ENCODE peak calls at places on chromosomes 12 and 14, in five cellular contexts. T, Z, O, W and I are unnamed samples.

GRCh38 chr12:15216036-15216889 is 5.0 kb downstream of the RERG start:
- DNase-seq in T (no peak), Z (no peak), O (no peak), W (no peak), I (no peak)

GRCh38 chr12:81992461-81992860 is 233.3 kb upstream of the PPFIA2 start:
- DNase-seq in T (no peak), Z (peak), O (no peak), W (no peak), I (no peak)

GRCh38 chr14:80055912-80056801 is 155.1 kb downstream of the DIO2 start:
- DNase-seq in T (peak), Z (peak), O (peak), W (no peak), I (peak)

GRCh38 chr14:71078481-71078880 is 171.2 kb downstream of the PCNX1 start:
- DNase-seq in T (no peak), Z (no peak), O (no peak), W (no peak), I (no peak)

GRCh38 chr12:118375348-118375747 is 1.0 kb upstream of the SUDS3 start:
- DNase-seq in T (no peak), Z (no peak), O (no peak), W (no peak), I (no peak)

GRCh38 chr12:32024884-32025599 is 65.8 kb downstream of the RESF1 start:
- DNase-seq in T (no peak), Z (no peak), O (peak), W (no peak), I (peak)

GRCh38 chr14:34649344-34649743 is 19.4 kb upstream of the SNX6 start:
- DNase-seq in T (peak), Z (no peak), O (peak), W (no peak), I (no peak)

GRCh38 chr12:107320929-107321618 is 227.7 kb upstream of the CRY1 start:
- DNase-seq in T (peak), Z (peak), O (no peak), W (no peak), I (no peak)

GRCh38 chr12:131950182-131950913 is 606 bp downstream of the EP400 start:
- DNase-seq in T (no peak), Z (peak), O (peak), W (no peak), I (no peak)

GRCh38 chr12:57390174-57390573 is 40.7 kb downstream of the R3HDM2 start:
- DNase-seq in T (no peak), Z (no peak), O (no peak), W (no peak), I (no peak)

GRCh38 chr14:95360828-95361227 is 41.1 kb upstream of the CLMN start:
- DNase-seq in T (no peak), Z (no peak), O (no peak), W (no peak), I (no peak)

GRCh38 chr12:89682284-89682683 is 26.4 kb downstream of the ATP2B1 start:
- DNase-seq in T (no peak), Z (no peak), O (no peak), W (no peak), I (no peak)

GRCh38 chr12:44507471-44507870 is 368.6 kb downstream of the NELL2 start:
- DNase-seq in T (no peak), Z (no peak), O (no peak), W (no peak), I (no peak)

GRCh38 chr12:30568453-30568852 is 127.2 kb downstream of the IPO8 start:
- DNase-seq in T (no peak), Z (no peak), O (no peak), W (no peak), I (no peak)

GRCh38 chr12:68612675-68613074 is 2.0 kb downstream of the RAP1B start:
- DNase-seq in T (no peak), Z (no peak), O (no peak), W (no peak), I (no peak)
- TF ChIP-seq MXI1 in T (no peak), Z (no peak), O (no peak), W (no peak), I (no peak)

DNA sequence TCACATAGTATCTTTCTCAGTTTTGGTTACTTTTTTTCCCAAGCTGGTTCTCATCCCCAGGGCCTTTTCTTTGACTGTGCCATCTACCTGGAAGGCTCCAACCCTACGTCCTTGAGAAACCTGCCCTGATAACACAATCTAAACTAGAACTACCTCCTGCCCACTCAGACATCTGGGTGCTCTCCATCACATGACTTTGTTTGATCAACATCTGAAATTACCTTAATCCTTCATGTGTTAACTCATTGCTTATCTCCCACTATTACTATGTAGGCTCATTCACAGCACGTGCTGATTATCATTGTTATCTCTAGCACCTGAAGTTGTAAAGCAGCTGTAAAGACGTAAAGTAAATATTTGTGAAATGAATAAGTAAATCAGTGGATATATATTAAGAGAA is 784.0 kb downstream of the TMTC2 start:
- DNase-seq in T (no peak), Z (no peak), O (no peak), W (no peak), I (no peak)
- TF ChIP-seq MXI1 in T (no peak), Z (no peak), O (no peak), W (no peak), I (no peak)

GRCh38 chr14:54366726-54367707 is 29.8 kb upstream of the CDKN3 start:
- DNase-seq in T (peak), Z (peak), O (no peak), W (no peak), I (peak)
- TF ChIP-seq MXI1 in T (no peak), Z (no peak), O (no peak), W (no peak), I (peak)

GRCh38 chr12:47820631-47821345 is 1.1 kb upstream of the HDAC7 start:
- DNase-seq in T (peak), Z (peak), O (peak), W (no peak), I (peak)
- TF ChIP-seq MXI1 in T (no peak), Z (no peak), O (no peak), W (no peak), I (no peak)

DNA sequence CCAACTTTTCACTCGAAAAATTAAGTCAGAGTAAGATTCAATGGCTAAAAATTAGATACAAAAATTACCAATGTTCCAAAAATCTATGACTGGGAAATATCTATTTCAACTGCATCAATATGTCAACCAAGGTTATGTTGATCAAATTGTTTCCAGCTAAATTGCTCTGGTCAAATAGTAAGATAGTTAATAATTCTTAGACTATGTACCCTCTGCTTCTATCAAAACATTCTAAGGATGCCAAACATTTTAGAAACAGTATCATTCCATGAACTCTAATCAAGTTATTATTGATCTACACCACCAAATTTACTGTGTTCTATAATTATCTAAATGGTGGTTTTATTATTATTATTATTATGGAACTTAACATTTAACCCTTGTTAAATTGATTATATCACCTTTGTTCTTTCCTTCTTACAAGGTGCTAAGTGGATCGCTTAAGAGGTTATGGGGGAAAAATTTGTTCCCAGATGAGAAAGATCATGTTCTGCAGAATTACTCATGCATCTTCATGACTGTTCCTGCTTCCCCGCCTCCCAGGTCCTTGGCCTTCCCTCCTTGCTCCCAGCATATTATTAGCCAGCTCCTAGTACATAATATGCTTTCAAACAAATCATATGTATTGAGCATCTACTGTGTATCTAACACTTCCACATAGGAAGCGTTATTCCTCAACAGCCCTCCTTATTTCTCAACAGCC is 240.5 kb upstream of the KRR1 start:
- DNase-seq in T (peak), Z (no peak), O (no peak), W (no peak), I (peak)
- TF ChIP-seq MXI1 in T (no peak), Z (no peak), O (no peak), W (no peak), I (no peak)

GRCh38 chr14:91249841-91250616 is 5.5 kb upstream of the GPR68 start:
- DNase-seq in T (no peak), Z (peak), O (peak), W (peak), I (peak)
- TF ChIP-seq MXI1 in T (no peak), Z (peak), O (no peak), W (peak), I (no peak)

GRCh38 chr14:88871429-88871828 is 47.0 kb downstream of the TTC8 start:
- DNase-seq in T (no peak), Z (no peak), O (no peak), W (no peak), I (no peak)
- TF ChIP-seq MXI1 in T (no peak), Z (no peak), O (no peak), W (no peak), I (no peak)

GRCh38 chr14:50599700-50600444 is 39.9 kb downstream of the ATL1 start:
- DNase-seq in T (peak), Z (peak), O (no peak), W (no peak), I (peak)
- TF ChIP-seq MXI1 in T (no peak), Z (no peak), O (no peak), W (no peak), I (no peak)

DNA sequence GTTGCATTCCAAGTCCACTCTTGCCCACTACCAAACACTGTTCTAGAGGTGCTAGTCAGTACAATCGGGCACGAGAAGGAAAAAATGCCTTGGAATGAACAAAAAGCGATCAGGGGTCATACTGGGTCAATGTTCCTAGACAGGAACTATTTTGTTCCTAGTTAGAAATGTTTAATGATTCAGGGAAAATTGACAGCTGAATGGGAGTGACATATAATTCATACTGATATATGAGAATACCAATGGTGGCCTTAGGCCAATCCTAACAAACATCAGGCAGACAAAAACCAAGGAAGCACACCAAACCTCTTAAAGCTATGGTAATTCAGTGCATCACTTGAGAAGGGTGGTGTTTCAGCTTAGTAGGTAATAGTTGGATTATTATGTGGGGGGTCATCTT is 51.1 kb downstream of the ANAPC7 start:
- DNase-seq in T (no peak), Z (no peak), O (no peak), W (no peak), I (no peak)
- TF ChIP-seq MXI1 in T (no peak), Z (no peak), O (no peak), W (no peak), I (no peak)

DNA sequence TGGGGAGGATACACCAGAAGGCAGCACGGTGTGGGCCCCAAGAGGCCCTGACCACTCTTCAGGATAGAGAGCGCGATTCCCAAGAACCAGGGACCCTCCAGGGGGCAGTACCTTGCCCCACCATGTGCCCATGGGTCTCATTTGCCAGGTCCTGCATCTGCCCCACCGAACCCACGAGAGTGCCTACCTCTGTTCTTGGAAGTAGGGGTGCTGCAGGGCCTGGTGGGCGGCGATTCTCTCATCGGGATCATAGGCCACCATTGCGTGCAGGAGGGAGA is 72.7 kb downstream of the MOK start:
- DNase-seq in T (no peak), Z (no peak), O (no peak), W (no peak), I (no peak)
- TF ChIP-seq MXI1 in T (no peak), Z (no peak), O (no peak), W (no peak), I (no peak)